ENCODE peak calls at places on chromosomes 16 and 17, in seven cellular contexts. U is dorsolateral prefrontal cortex; A is HT1080; I is A549; K is colonic mucosa; E is stimulated activated CD4-positive, alpha-beta T cell treated with anti-CD3 and anti-CD28 coated beads, Interleukin-1b, Interleukin-23, amount 100 ng/mL, for 48 hours; V is heart left ventricle. D is an unnamed sample.

GRCh38 chr17:39231587-39232551 is 6.1 kb upstream of the STAC2 start:
- DNase-seq in U (no peak), A (no peak), I (peak), K (no peak), E (peak), V (peak), D (peak)

GRCh38 chr16:11603331-11603750 is 16.6 kb upstream of the LITAF start:
- DNase-seq in U (no peak), A (no peak), I (no peak), K (no peak), E (no peak), V (peak), D (no peak)

GRCh38 chr16:58094791-58095574 is 34.2 kb downstream of the CFAP20 start:
- DNase-seq in U (no peak), A (no peak), I (no peak), K (no peak), E (no peak), V (no peak), D (no peak)

GRCh38 chr17:866568-867087 is 84.5 kb downstream of the MRM3 start:
- DNase-seq in U (no peak), A (no peak), I (no peak), K (no peak), E (no peak), V (no peak), D (no peak)

GRCh38 chr17:38742431-38743308 is 5.5 kb downstream of the PCGF2 start:
- DNase-seq in U (no peak), A (no peak), I (peak), K (peak), E (no peak), V (peak), D (peak)

GRCh38 chr16:48507886-48508285 is 102.1 kb downstream of the N4BP1 start:
- DNase-seq in U (no peak), A (no peak), I (no peak), K (no peak), E (no peak), V (no peak), D (no peak)

GRCh38 chr16:1918312-1918889 is at the start of gene HS3ST6:
- DNase-seq in U (no peak), A (no peak), I (no peak), K (no peak), E (no peak), V (no peak), D (no peak)

GRCh38 chr16:29158031-29158430 is 173.2 kb downstream of the LAT start:
- DNase-seq in U (no peak), A (no peak), I (no peak), K (no peak), E (no peak), V (no peak), D (no peak)

GRCh38 chr17:78064708-78065107 is 63.8 kb downstream of the TMC6 start:
- DNase-seq in U (no peak), A (no peak), I (no peak), K (no peak), E (no peak), V (no peak), D (no peak)

GRCh38 chr16:11671271-11671670 is 3.0 kb downstream of the SNN start:
- DNase-seq in U (no peak), A (no peak), I (no peak), K (no peak), E (no peak), V (no peak), D (no peak)

GRCh38 chr16:1941162-1941923 is 1.7 kb downstream of the MSRB1 start:
- DNase-seq in U (no peak), A (peak), I (no peak), K (peak), E (no peak), V (no peak), D (no peak)

GRCh38 chr17:71760062-71760720 is 360.6 kb upstream of the SOX9 start:
- DNase-seq in U (no peak), A (peak), I (no peak), K (no peak), E (no peak), V (no peak), D (no peak)

GRCh38 chr17:42917236-42917603 is 16.6 kb downstream of the G6PC1 start:
- DNase-seq in U (no peak), A (no peak), I (no peak), K (no peak), E (no peak), V (no peak), D (no peak)

GRCh38 chr17:30921544-30922196 is at the start of gene ADAP2:
- DNase-seq in U (no peak), A (no peak), I (peak), K (peak), E (no peak), V (peak), D (peak)

GRCh38 chr16:361872-362701 is 8.3 kb downstream of the MRPL28 start:
- DNase-seq in U (peak), A (peak), I (peak), K (peak), E (peak), V (peak), D (peak)

GRCh38 chr17:27532269-27533067 is 76.2 kb downstream of the KSR1 start:
- DNase-seq in U (no peak), A (no peak), I (no peak), K (no peak), E (no peak), V (no peak), D (no peak)

GRCh38 chr17:38320482-38320881 is 23.3 kb downstream of the GPR179 start:
- DNase-seq in U (no peak), A (no peak), I (no peak), K (no peak), E (no peak), V (no peak), D (no peak)

GRCh38 chr16:81967358-81967757 is 43.9 kb downstream of the SDR42E1 start:
- DNase-seq in U (no peak), A (no peak), I (no peak), K (no peak), E (no peak), V (no peak), D (no peak)

GRCh38 chr17:40496170-40496569 is 5.3 kb downstream of the TNS4 start:
- DNase-seq in U (no peak), A (no peak), I (no peak), K (no peak), E (no peak), V (no peak), D (no peak)

GRCh38 chr17:2022647-2023046 is 2.5 kb downstream of the RTN4RL1 start:
- DNase-seq in U (no peak), A (no peak), I (no peak), K (no peak), E (no peak), V (no peak), D (no peak)

GRCh38 chr17:27439342-27439741 is 16.9 kb upstream of the KSR1 start:
- DNase-seq in U (no peak), A (no peak), I (no peak), K (no peak), E (no peak), V (no peak), D (no peak)

GRCh38 chr16:89489731-89490385 is 503 bp downstream of the ANKRD11 start:
- DNase-seq in U (no peak), A (no peak), I (no peak), K (no peak), E (peak), V (no peak), D (no peak)

GRCh38 chr17:63270610-63271009 is 175.5 kb downstream of the CYB561 start:
- DNase-seq in U (no peak), A (no peak), I (no peak), K (no peak), E (no peak), V (no peak), D (no peak)

GRCh38 chr16:73093146-73094144 is 45.5 kb upstream of the ZFHX3 start:
- DNase-seq in U (no peak), A (no peak), I (no peak), K (no peak), E (no peak), V (peak), D (peak)